ENCODE peak calls at places on chromosomes 5 and 9, in four cellular contexts. One of them, this sample, is unnamed.

GRCh38 chr5:71922584-71923106 is 184.6 kb upstream of the MAP1B start:
- DNase-seq in WTC11: no peak
- DNase-seq in progenitor cell of endocrine pancreas: no peak
- DNase-seq in gastrocnemius medialis: no peak
- DNase-seq in this sample: no peak

GRCh38 chr5:54518146-54519082 is 855 bp downstream of the SNX18 start:
- DNase-seq in WTC11: peak
- DNase-seq in progenitor cell of endocrine pancreas: peak
- DNase-seq in gastrocnemius medialis: no peak
- DNase-seq in this sample: peak

GRCh38 chr5:37792976-37793328 is 46.9 kb downstream of the GDNF start:
- DNase-seq in WTC11: no peak
- DNase-seq in progenitor cell of endocrine pancreas: no peak
- DNase-seq in gastrocnemius medialis: no peak
- DNase-seq in this sample: no peak

GRCh38 chr9:72871685-72872084 is 81.2 kb downstream of the ALDH1A1 start:
- DNase-seq in WTC11: no peak
- DNase-seq in progenitor cell of endocrine pancreas: no peak
- DNase-seq in gastrocnemius medialis: no peak
- DNase-seq in this sample: no peak

GRCh38 chr9:21294325-21294724 is 10.8 kb downstream of the IFNA5 start:
- DNase-seq in WTC11: no peak
- DNase-seq in progenitor cell of endocrine pancreas: no peak
- DNase-seq in gastrocnemius medialis: no peak
- DNase-seq in this sample: no peak

GRCh38 chr5:105806601-105807000 is 1864.1 kb downstream of the EFNA5 start:
- DNase-seq in WTC11: no peak
- DNase-seq in progenitor cell of endocrine pancreas: no peak
- DNase-seq in gastrocnemius medialis: no peak
- DNase-seq in this sample: no peak

GRCh38 chr9:77588319-77588937 is 59.7 kb downstream of the GNA14 start:
- DNase-seq in WTC11: no peak
- DNase-seq in progenitor cell of endocrine pancreas: no peak
- DNase-seq in gastrocnemius medialis: no peak
- DNase-seq in this sample: no peak

GRCh38 chr9:37471942-37472679 is 6.9 kb upstream of the ZBTB5 start:
- DNase-seq in WTC11: no peak
- DNase-seq in progenitor cell of endocrine pancreas: no peak
- DNase-seq in gastrocnemius medialis: no peak
- DNase-seq in this sample: no peak

GRCh38 chr9:104977168-104977567 is 49.2 kb upstream of the ABCA1 start:
- DNase-seq in WTC11: no peak
- DNase-seq in progenitor cell of endocrine pancreas: no peak
- DNase-seq in gastrocnemius medialis: no peak
- DNase-seq in this sample: no peak

GRCh38 chr5:143977891-143978448 is 166.0 kb downstream of the HMHB1 start:
- DNase-seq in WTC11: no peak
- DNase-seq in progenitor cell of endocrine pancreas: no peak
- DNase-seq in gastrocnemius medialis: no peak
- DNase-seq in this sample: no peak

GRCh38 chr9:33159760-33160127 is 7.4 kb downstream of the B4GALT1 start:
- DNase-seq in WTC11: no peak
- DNase-seq in progenitor cell of endocrine pancreas: no peak
- DNase-seq in gastrocnemius medialis: peak
- DNase-seq in this sample: peak

GRCh38 chr9:37082214-37082765 is 38.1 kb upstream of the ZCCHC7 start:
- DNase-seq in WTC11: no peak
- DNase-seq in progenitor cell of endocrine pancreas: no peak
- DNase-seq in gastrocnemius medialis: no peak
- DNase-seq in this sample: no peak

GRCh38 chr9:73426226-73426625 is 274.6 kb downstream of the ANXA1 start:
- DNase-seq in WTC11: no peak
- DNase-seq in progenitor cell of endocrine pancreas: no peak
- DNase-seq in gastrocnemius medialis: no peak
- DNase-seq in this sample: no peak

GRCh38 chr5:5523066-5523505 is 100.6 kb downstream of the ICE1 start:
- DNase-seq in WTC11: no peak
- DNase-seq in progenitor cell of endocrine pancreas: no peak
- DNase-seq in gastrocnemius medialis: no peak
- DNase-seq in this sample: peak

GRCh38 chr9:2559212-2560152 is 62.1 kb upstream of the VLDLR start:
- DNase-seq in WTC11: no peak
- DNase-seq in progenitor cell of endocrine pancreas: no peak
- DNase-seq in gastrocnemius medialis: peak
- DNase-seq in this sample: no peak

GRCh38 chr5:181156758-181157157 is 9.4 kb downstream of the OR2V2 start:
- DNase-seq in WTC11: no peak
- DNase-seq in progenitor cell of endocrine pancreas: no peak
- DNase-seq in gastrocnemius medialis: no peak
- DNase-seq in this sample: no peak

GRCh38 chr5:159341914-159342313 is 11.6 kb upstream of the IL12B start:
- DNase-seq in WTC11: no peak
- DNase-seq in progenitor cell of endocrine pancreas: no peak
- DNase-seq in gastrocnemius medialis: peak
- DNase-seq in this sample: no peak

GRCh38 chr9:124510650-124511425 is 3.6 kb upstream of the NR5A1 start:
- DNase-seq in WTC11: no peak
- DNase-seq in progenitor cell of endocrine pancreas: no peak
- DNase-seq in gastrocnemius medialis: no peak
- DNase-seq in this sample: peak

GRCh38 chr5:142520885-142521284 is 165.0 kb downstream of the FGF1 start:
- DNase-seq in WTC11: no peak
- DNase-seq in progenitor cell of endocrine pancreas: no peak
- DNase-seq in gastrocnemius medialis: no peak
- DNase-seq in this sample: no peak

GRCh38 chr9:127180457-127181314 is 58.3 kb upstream of the ANGPTL2 start:
- DNase-seq in WTC11: peak
- DNase-seq in progenitor cell of endocrine pancreas: peak
- DNase-seq in gastrocnemius medialis: peak
- DNase-seq in this sample: no peak

GRCh38 chr9:76255781-76256455 is 138.3 kb downstream of the RFK start:
- DNase-seq in WTC11: no peak
- DNase-seq in progenitor cell of endocrine pancreas: no peak
- DNase-seq in gastrocnemius medialis: peak
- DNase-seq in this sample: no peak

GRCh38 chr9:131839281-131840084 is 99.6 kb upstream of the RAPGEF1 start:
- DNase-seq in WTC11: no peak
- DNase-seq in progenitor cell of endocrine pancreas: no peak
- DNase-seq in gastrocnemius medialis: no peak
- DNase-seq in this sample: no peak

GRCh38 chr9:113705306-113705937 is 170.7 kb upstream of the ZNF618 start:
- DNase-seq in WTC11: no peak
- DNase-seq in progenitor cell of endocrine pancreas: no peak
- DNase-seq in gastrocnemius medialis: no peak
- DNase-seq in this sample: no peak

GRCh38 chr9:121358747-121359146 is 11.3 kb downstream of the STOM start:
- DNase-seq in WTC11: no peak
- DNase-seq in progenitor cell of endocrine pancreas: no peak
- DNase-seq in gastrocnemius medialis: no peak
- DNase-seq in this sample: no peak

GRCh38 chr5:141150215-141150992 is 547 bp downstream of the PCDHB6 start:
- DNase-seq in WTC11: no peak
- DNase-seq in progenitor cell of endocrine pancreas: no peak
- DNase-seq in gastrocnemius medialis: no peak
- DNase-seq in this sample: no peak

GRCh38 chr5:141150993-141151325 is 1.1 kb downstream of the PCDHB6 start:
- DNase-seq in WTC11: no peak
- DNase-seq in progenitor cell of endocrine pancreas: no peak
- DNase-seq in gastrocnemius medialis: no peak
- DNase-seq in this sample: no peak

GRCh38 chr5:141149812-141150211 is at the start of gene PCDHB6:
- DNase-seq in WTC11: no peak
- DNase-seq in progenitor cell of endocrine pancreas: no peak
- DNase-seq in gastrocnemius medialis: no peak
- DNase-seq in this sample: no peak

DNA sequence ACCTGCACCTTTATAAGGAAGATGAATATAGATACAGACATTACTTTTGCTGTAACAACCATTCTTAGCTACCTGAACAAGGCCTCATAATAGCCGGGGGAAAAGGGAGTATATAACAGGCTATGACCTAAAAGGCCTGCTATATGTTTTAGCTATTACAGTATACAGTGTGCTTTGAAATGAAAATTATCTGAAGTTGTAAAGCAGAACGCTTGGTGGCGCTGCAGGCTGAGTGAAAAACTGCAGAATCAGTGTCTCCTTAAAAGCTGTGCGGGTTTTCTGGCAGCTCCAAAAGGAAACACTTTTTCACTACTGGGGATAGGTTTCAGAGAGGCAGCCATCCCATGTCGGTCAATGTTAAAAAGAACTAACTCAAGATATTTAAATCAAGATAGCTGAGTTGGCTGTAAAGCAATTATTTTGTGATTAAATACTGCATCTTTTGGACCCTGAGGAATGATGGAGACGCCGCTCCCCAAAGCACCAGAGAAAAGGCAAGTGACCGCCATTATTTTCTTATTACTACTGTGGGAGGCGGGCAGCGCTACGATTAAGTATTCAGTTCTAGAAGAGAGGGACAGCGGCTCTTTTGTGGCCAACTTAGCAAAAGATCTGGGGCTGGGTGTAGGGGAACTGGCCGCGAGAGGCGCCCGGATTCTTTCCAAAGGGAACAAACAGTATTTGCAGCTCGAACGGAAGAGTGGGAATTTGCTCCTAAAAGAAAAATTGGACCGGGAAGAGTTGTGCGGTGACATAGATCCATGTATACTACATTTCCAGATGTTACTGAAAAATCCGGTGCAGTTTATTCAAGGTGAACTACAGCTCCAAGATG is 5.9 kb downstream of the PCDHB6 start:
- DNase-seq in WTC11: peak
- DNase-seq in progenitor cell of endocrine pancreas: no peak
- DNase-seq in gastrocnemius medialis: no peak
- DNase-seq in this sample: no peak
- TF ChIP-seq CTCF in WTC11: peak
- TF ChIP-seq CTCF in progenitor cell of endocrine pancreas: no peak
- TF ChIP-seq CTCF in gastrocnemius medialis: no peak
- TF ChIP-seq CTCF in this sample: no peak

GRCh38 chr5:32450952-32451351 is 6.4 kb upstream of the ZFR start:
- DNase-seq in WTC11: no peak
- DNase-seq in progenitor cell of endocrine pancreas: no peak
- DNase-seq in gastrocnemius medialis: no peak
- DNase-seq in this sample: no peak
- TF ChIP-seq CTCF in WTC11: no peak
- TF ChIP-seq CTCF in progenitor cell of endocrine pancreas: no peak
- TF ChIP-seq CTCF in gastrocnemius medialis: no peak
- TF ChIP-seq CTCF in this sample: no peak

DNA sequence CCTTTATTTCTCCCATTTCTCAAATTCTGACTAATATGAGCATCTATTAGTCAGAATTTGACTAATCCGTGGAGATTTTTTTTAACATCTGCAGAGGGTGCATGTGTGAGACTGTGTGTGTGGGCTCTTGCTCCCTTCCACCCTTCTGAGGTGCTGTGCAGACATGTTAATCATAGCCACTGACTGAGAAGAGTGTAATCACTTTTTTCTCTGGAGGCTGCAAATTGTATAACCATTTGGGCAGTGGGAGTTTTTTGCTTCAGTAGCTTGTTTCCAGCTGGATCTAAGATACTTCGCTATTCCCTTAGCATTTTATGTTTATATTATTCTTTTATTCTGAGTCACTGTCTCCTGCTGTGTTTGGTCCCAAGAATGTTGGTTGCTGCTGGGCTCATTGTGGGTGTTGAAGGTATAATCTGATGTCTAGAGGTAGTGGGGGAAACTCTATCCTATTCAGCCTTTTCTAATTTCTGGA is 66.2 kb downstream of the ARHGEF28 start:
- DNase-seq in WTC11: no peak
- DNase-seq in progenitor cell of endocrine pancreas: no peak
- DNase-seq in gastrocnemius medialis: no peak
- DNase-seq in this sample: no peak
- TF ChIP-seq CTCF in WTC11: no peak
- TF ChIP-seq CTCF in progenitor cell of endocrine pancreas: no peak
- TF ChIP-seq CTCF in gastrocnemius medialis: no peak
- TF ChIP-seq CTCF in this sample: no peak

GRCh38 chr9:100443781-100444768 is 17.1 kb downstream of the MSANTD3 start:
- DNase-seq in WTC11: no peak
- DNase-seq in progenitor cell of endocrine pancreas: no peak
- DNase-seq in gastrocnemius medialis: no peak
- DNase-seq in this sample: no peak

GRCh38 chr9:100442072-100442471 is 15.1 kb downstream of the MSANTD3 start:
- DNase-seq in WTC11: peak
- DNase-seq in progenitor cell of endocrine pancreas: no peak
- DNase-seq in gastrocnemius medialis: no peak
- DNase-seq in this sample: no peak

GRCh38 chr9:100445903-100446549 is 19.1 kb downstream of the MSANTD3 start:
- DNase-seq in WTC11: no peak
- DNase-seq in progenitor cell of endocrine pancreas: no peak
- DNase-seq in gastrocnemius medialis: no peak
- DNase-seq in this sample: no peak

GRCh38 chr9:100448266-100448665 is 21.3 kb downstream of the MSANTD3 start:
- DNase-seq in WTC11: no peak
- DNase-seq in progenitor cell of endocrine pancreas: no peak
- DNase-seq in gastrocnemius medialis: no peak
- DNase-seq in this sample: no peak

DNA sequence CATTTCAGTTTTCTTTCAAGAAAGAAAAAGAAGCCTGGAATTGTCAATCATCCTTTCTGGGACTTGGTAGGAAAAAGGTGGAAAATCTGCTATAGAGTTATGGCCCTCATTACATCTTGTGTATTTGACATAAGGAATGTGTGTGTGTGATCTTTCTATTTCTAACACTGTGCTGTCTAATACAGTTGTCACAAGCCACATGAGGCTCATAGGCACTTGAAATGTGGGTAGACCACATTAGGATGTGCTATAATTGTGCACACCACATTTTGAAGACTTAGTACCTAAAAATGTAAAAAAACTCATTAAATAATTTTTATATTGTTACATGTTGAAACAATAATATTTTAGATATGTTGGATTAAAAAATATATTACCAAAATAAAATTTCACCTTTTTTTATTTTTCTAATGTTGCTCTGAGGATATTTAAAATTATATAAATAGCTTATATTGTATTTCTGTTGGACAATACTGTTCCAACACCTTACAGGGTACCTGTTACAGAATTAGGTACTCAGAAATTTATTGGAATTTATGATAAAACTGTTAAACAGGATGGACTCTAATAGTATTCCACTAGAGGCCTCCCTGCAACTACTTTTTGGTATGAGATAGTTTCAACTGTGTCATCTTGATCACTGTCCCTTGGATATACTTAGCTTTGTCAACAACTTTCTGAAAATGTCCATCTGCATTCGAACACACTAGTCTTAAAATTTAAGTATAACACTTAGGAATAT is 18.4 kb downstream of the MSANTD3 start:
- DNase-seq in WTC11: no peak
- DNase-seq in progenitor cell of endocrine pancreas: no peak
- DNase-seq in gastrocnemius medialis: no peak
- DNase-seq in this sample: no peak
- TF ChIP-seq CTCF in WTC11: no peak
- TF ChIP-seq CTCF in progenitor cell of endocrine pancreas: no peak
- TF ChIP-seq CTCF in gastrocnemius medialis: peak
- TF ChIP-seq CTCF in this sample: peak

This sample was measured in GM13977.